ENCODE peak calls at places on chromosome X, in six cellular contexts. M is NCI-H1092 treated with DMSO at 0.1 percent for 48 hours; S is stimulated activated CD8-positive, alpha-beta memory T cell treated with anti-CD3 and anti-CD28 coated beads, Interleukin-4, amount 100 ng/mL, for 24 hours; I is small intestine; Z is GM10248; U is anterior cingulate cortex. F is an unnamed sample.

GRCh38 chrX:25013593-25014365 is 2.0 kb downstream of the ARX start:
- DNase-seq in M (no peak), S (no peak), I (peak), Z (peak), U (no peak), F (peak)

GRCh38 chrX:146006637-146007036 is 189.0 kb downstream of the SLITRK2 start:
- DNase-seq in M (no peak), S (no peak), I (no peak), Z (no peak), U (no peak), F (no peak)

GRCh38 chrX:101803451-101803850 is 128.4 kb downstream of the ZMAT1 start:
- DNase-seq in M (peak), S (no peak), I (peak), Z (no peak), U (peak), F (no peak)

GRCh38 chrX:125895518-125895917 is 270.6 kb downstream of the DCAF12L2 start:
- DNase-seq in M (no peak), S (no peak), I (no peak), Z (no peak), U (no peak), F (no peak)

GRCh38 chrX:38236901-38237615 is 16.4 kb upstream of the SRPX start:
- DNase-seq in M (no peak), S (no peak), I (no peak), Z (no peak), U (no peak), F (no peak)

GRCh38 chrX:109840585-109840984 is 107.5 kb upstream of the ACSL4 start:
- DNase-seq in M (no peak), S (no peak), I (no peak), Z (no peak), U (no peak), F (no peak)

GRCh38 chrX:123673813-123674212 is 59.0 kb downstream of the THOC2 start:
- DNase-seq in M (no peak), S (no peak), I (no peak), Z (no peak), U (no peak), F (no peak)

GRCh38 chrX:20228245-20228644 is 38.5 kb downstream of the RPS6KA3 start:
- DNase-seq in M (no peak), S (no peak), I (no peak), Z (no peak), U (no peak), F (no peak)

GRCh38 chrX:138191998-138192397 is 519.5 kb downstream of the FGF13 start:
- DNase-seq in M (peak), S (no peak), I (no peak), Z (no peak), U (no peak), F (peak)

GRCh38 chrX:53255738-53256191 is 25.6 kb downstream of the IQSEC2 start:
- DNase-seq in M (no peak), S (no peak), I (no peak), Z (no peak), U (no peak), F (no peak)

GRCh38 chrX:37488323-37488722 is 83.1 kb upstream of the LANCL3 start:
- DNase-seq in M (no peak), S (no peak), I (no peak), Z (no peak), U (no peak), F (no peak)

GRCh38 chrX:22662776-22663175 is 337.0 kb upstream of the DDX53 start:
- DNase-seq in M (no peak), S (no peak), I (no peak), Z (no peak), U (no peak), F (no peak)